ENCODE peak calls at places on chromosome 6, in nine cellular contexts. I is NCI-H524, X is breast epithelium, S is mammary epithelial cell, P is OCI-LY7, H is germinal center, W is LHCN-M2, C is iris pigment epithelial cell, M is H1. O is an unnamed sample.

GRCh38 chr6:97626586-97627441 is 343.8 kb upstream of the MMS22L start:
- DNase-seq in M (no peak), W (peak; percentile 57), I (peak; percentile 92), S (no peak), X (no peak), C (peak; percentile 23), H (no peak), P (peak; percentile 0), O (no peak)

GRCh38 chr6:45132059-45132458 is 196.1 kb upstream of the RUNX2 start:
- DNase-seq in S (no peak), X (no peak), I (no peak), M (no peak), H (no peak), P (no peak), W (no peak), C (peak; percentile 31), O (no peak)

GRCh38 chr6:41914869-41915268 is 6.1 kb downstream of the MED20 start:
- DNase-seq in W (no peak), M (no peak), S (no peak), P (no peak), I (no peak), X (no peak), H (no peak), C (no peak), O (no peak)

GRCh38 chr6:140320799-140321099 is 946.3 kb upstream of the CITED2 start:
- DNase-seq in S (no peak), M (no peak), H (no peak), C (no peak), I (no peak), X (no peak), P (no peak), W (no peak), O (no peak)

GRCh38 chr6:108622601-108623335 is 62.1 kb downstream of the FOXO3 start:
- DNase-seq in W (peak; percentile 86), C (peak; percentile 97), H (no peak), P (no peak), M (no peak), S (peak; percentile 37), I (peak; percentile 13), X (no peak), O (no peak)

GRCh38 chr6:6749791-6750434 is 161.4 kb downstream of the LY86 start:
- DNase-seq in M (no peak), C (peak; percentile 94), X (peak; percentile 63), H (no peak), W (peak; percentile 82), I (no peak), S (peak; percentile 43), P (no peak), O (no peak)

GRCh38 chr6:39884696-39885095 is 49.6 kb downstream of the MOCS1 start:
- DNase-seq in X (no peak), H (no peak), W (peak; percentile 89), M (no peak), P (no peak), I (no peak), C (peak; percentile 63), S (no peak), O (no peak)

GRCh38 chr6:111361648-111362047 is 121.4 kb downstream of the REV3L start:
- DNase-seq in W (peak; percentile 49), H (no peak), I (peak; percentile 19), C (peak; percentile 42), P (peak; percentile 4), X (no peak), M (peak; percentile 9), S (peak; percentile 17), O (no peak)

GRCh38 chr6:121354764-121355163 is 20.5 kb upstream of the TBC1D32 start:
- DNase-seq in C (peak; percentile 9), H (no peak), S (no peak), P (no peak), X (no peak), M (no peak), W (no peak), I (no peak), O (no peak)

GRCh38 chr6:15980801-15981200 is 148.1 kb upstream of the MYLIP start:
- DNase-seq in I (no peak), S (peak; percentile 77), C (no peak), P (no peak), X (no peak), M (no peak), W (no peak), H (no peak), O (no peak)

GRCh38 chr6:161684721-161685120 is 410.9 kb upstream of the AGPAT4 start:
- DNase-seq in C (no peak), M (no peak), X (no peak), S (no peak), I (no peak), H (no peak), W (no peak), P (no peak), O (no peak)

GRCh38 chr6:125519367-125519766 is 217.6 kb upstream of the HDDC2 start:
- DNase-seq in C (no peak), X (no peak), W (peak; percentile 13), H (no peak), I (no peak), S (no peak), M (no peak), P (no peak), O (no peak)

GRCh38 chr6:13711384-13711725 is 280 bp downstream of the RANBP9 start:
- DNase-seq in S (no peak), X (no peak), P (peak; percentile 85), W (no peak), C (no peak), M (no peak), H (peak; percentile 76), I (no peak), O (no peak)

GRCh38 chr6:127366281-127367022 is 23.0 kb upstream of the ECHDC1 start:
- DNase-seq in P (no peak), I (no peak), W (peak; percentile 97), H (no peak), M (no peak), C (peak; percentile 99), X (no peak), S (peak; percentile 99), O (no peak)

GRCh38 chr6:157273756-157274088 is 49.6 kb downstream of the TMEM242 start:
- DNase-seq in I (no peak), W (no peak), H (peak; percentile 91), X (no peak), P (peak; percentile 84), M (no peak), S (no peak), C (no peak), O (peak; percentile 68)

GRCh38 chr6:162833776-162834175 is 106.0 kb downstream of the PACRG start:
- DNase-seq in I (no peak), M (no peak), S (no peak), C (no peak), H (no peak), P (no peak), X (no peak), W (no peak), O (no peak)

GRCh38 chr6:125739364-125739763 is 10.1 kb upstream of the HEY2 start:
- DNase-seq in P (no peak), M (no peak), H (no peak), W (no peak), X (no peak), S (no peak), I (no peak), C (no peak), O (no peak)

GRCh38 chr6:105898286-105898685 is 187.8 kb upstream of the PRDM1 start:
- DNase-seq in I (no peak), H (no peak), M (no peak), P (peak; percentile 41), C (peak; percentile 29), X (no peak), S (peak; percentile 79), W (peak; percentile 88), O (no peak)

GRCh38 chr6:48597951-48598350 is 487.0 kb upstream of the PTCHD4 start:
- DNase-seq in M (no peak), X (no peak), W (peak; percentile 6), H (no peak), C (peak; percentile 26), P (no peak), S (no peak), I (no peak), O (no peak)

GRCh38 chr6:134446228-134446848 is 128.4 kb upstream of the SGK1 start:
- DNase-seq in X (no peak), H (peak; percentile 8), P (peak; percentile 18), C (no peak), S (no peak), I (no peak), W (no peak), M (no peak), O (no peak)

GRCh38 chr6:15421945-15422733 is 176.3 kb downstream of the JARID2 start:
- DNase-seq in C (no peak), W (no peak), X (no peak), P (no peak), M (no peak), I (no peak), H (no peak), S (no peak), O (no peak)